ENCODE peak calls at places on chromosomes 1 and 21, in eight cellular contexts. F, M, S, I, Q, O, N and C are unnamed samples.

GRCh38 chr1:231310391-231310934 is 27.2 kb downstream of the EXOC8 start:
- DNase-seq in N (no peak), O (no peak), S (no peak), F (no peak), M (no peak), I (no peak), Q (no peak), C (no peak)

GRCh38 chr1:186974774-186975181 is 146.0 kb downstream of the PLA2G4A start:
- DNase-seq in F (no peak), N (no peak), I (peak), M (peak), O (peak), Q (peak), S (no peak), C (no peak)

GRCh38 chr1:204084247-204084772 is 11.4 kb downstream of the SOX13 start:
- DNase-seq in I (no peak), O (no peak), N (no peak), F (no peak), S (peak), M (no peak), Q (no peak), C (no peak)

GRCh38 chr1:155553349-155553748 is 9.3 kb downstream of the ASH1L start:
- DNase-seq in S (no peak), M (no peak), O (no peak), I (no peak), F (no peak), Q (no peak), N (no peak), C (no peak)

GRCh38 chr1:218760601-218761570 is 412.8 kb upstream of the LYPLAL1 start:
- DNase-seq in M (no peak), F (no peak), Q (peak), O (no peak), I (no peak), S (no peak), N (no peak), C (no peak)

GRCh38 chr21:46295177-46295711 is 9.1 kb downstream of the YBEY start:
- DNase-seq in I (peak), M (peak), F (peak), N (no peak), O (no peak), S (no peak), Q (no peak), C (no peak)

GRCh38 chr1:163528710-163529348 is 207.1 kb downstream of the NUF2 start:
- DNase-seq in M (peak), I (peak), F (peak), S (no peak), N (no peak), Q (peak), O (peak), C (peak)

GRCh38 chr1:40952744-40953315 is 26.7 kb upstream of the CTPS1 start:
- DNase-seq in F (no peak), I (no peak), S (no peak), M (no peak), O (no peak), N (no peak), Q (no peak), C (no peak)

GRCh38 chr1:30740952-30741894 is 16.4 kb downstream of the LAPTM5 start:
- DNase-seq in S (no peak), I (no peak), O (peak), N (no peak), Q (no peak), M (no peak), F (no peak), C (no peak)

GRCh38 chr1:227961651-227962050 is 13.9 kb upstream of the WNT9A start:
- DNase-seq in S (no peak), M (no peak), I (no peak), O (no peak), F (no peak), Q (no peak), N (no peak), C (no peak)

GRCh38 chr1:172286629-172287076 is 133.8 kb upstream of the C1orf105 start:
- DNase-seq in F (no peak), M (peak), Q (peak), N (no peak), O (peak), S (no peak), I (no peak), C (no peak)

GRCh38 chr1:36889846-36890245 is 144.5 kb downstream of the GRIK3 start:
- DNase-seq in Q (no peak), S (no peak), N (no peak), O (no peak), I (no peak), F (no peak), M (no peak), C (no peak)

GRCh38 chr1:89995595-89996397 is 886 bp downstream of the ZNF326 start:
- DNase-seq in S (no peak), O (peak), M (peak), F (no peak), Q (no peak), N (peak), I (no peak), C (no peak)